ENCODE peak calls at places on chromosome 9, in six cellular contexts. L, K, W, S, T and X are unnamed samples.

GRCh38 chr9:86809151-86809550 is 138.2 kb downstream of the GAS1 start:
- DNase-seq in L (no peak), K (no peak), W (no peak), S (no peak), T (no peak), X (no peak)

GRCh38 chr9:91580136-91580535 is 156.5 kb upstream of the NFIL3 start:
- DNase-seq in L (no peak), K (no peak), W (no peak), S (no peak), T (no peak), X (no peak)

GRCh38 chr9:23683021-23683431 is 143.0 kb downstream of the ELAVL2 start:
- DNase-seq in L (no peak), K (no peak), W (no peak), S (no peak), T (no peak), X (no peak)

GRCh38 chr9:5122542-5122941 is 62.9 kb downstream of the INSL6 start:
- DNase-seq in L (no peak), K (no peak), W (no peak), S (no peak), T (no peak), X (no peak)

GRCh38 chr9:81390802-81391456 is 298.4 kb downstream of the TLE1 start:
- DNase-seq in L (no peak), K (no peak), W (no peak), S (no peak), T (no peak), X (no peak)

GRCh38 chr9:123338710-123339665 is 17.0 kb upstream of the CRB2 start:
- DNase-seq in L (no peak), K (peak; percentile 94), W (peak; percentile 69), S (no peak), T (no peak), X (no peak)

GRCh38 chr9:119998614-119999013 is 581.4 kb downstream of the CDK5RAP2 start:
- DNase-seq in L (no peak), K (no peak), W (no peak), S (no peak), T (no peak), X (no peak)

GRCh38 chr9:22165144-22165543 is 156.0 kb upstream of the CDKN2B start:
- DNase-seq in L (no peak), K (no peak), W (no peak), S (no peak), T (no peak), X (no peak)

GRCh38 chr9:86700601-86701000 is 246.7 kb downstream of the GAS1 start:
- DNase-seq in L (no peak), K (no peak), W (no peak), S (no peak), T (no peak), X (no peak)

GRCh38 chr9:131300444-131300843 is 10.9 kb downstream of the PLPP7 start:
- DNase-seq in L (no peak), K (no peak), W (no peak), S (no peak), T (no peak), X (no peak)

GRCh38 chr9:99075246-99075912 is 29.5 kb upstream of the TGFBR1 start:
- DNase-seq in L (no peak), K (no peak), W (peak; percentile 90), S (no peak), T (no peak), X (no peak)

GRCh38 chr9:137166242-137167112 is 3.4 kb downstream of the LRRC26 start:
- DNase-seq in L (no peak), K (no peak), W (no peak), S (no peak), T (no peak), X (no peak)

GRCh38 chr9:137168907-137169763 is 716 bp downstream of the LRRC26 start:
- DNase-seq in L (peak; percentile 69), K (no peak), W (no peak), S (peak; percentile 32), T (peak; percentile 89), X (peak; percentile 75)

GRCh38 chr9:137167113-137167751 is 2.6 kb downstream of the LRRC26 start:
- DNase-seq in L (no peak), K (no peak), W (peak; percentile 41), S (no peak), T (no peak), X (no peak)

GRCh38 chr9:137168575-137168906 is 1.3 kb downstream of the LRRC26 start:
- DNase-seq in L (no peak), K (no peak), W (no peak), S (no peak), T (peak; percentile 64), X (no peak)

DNA sequence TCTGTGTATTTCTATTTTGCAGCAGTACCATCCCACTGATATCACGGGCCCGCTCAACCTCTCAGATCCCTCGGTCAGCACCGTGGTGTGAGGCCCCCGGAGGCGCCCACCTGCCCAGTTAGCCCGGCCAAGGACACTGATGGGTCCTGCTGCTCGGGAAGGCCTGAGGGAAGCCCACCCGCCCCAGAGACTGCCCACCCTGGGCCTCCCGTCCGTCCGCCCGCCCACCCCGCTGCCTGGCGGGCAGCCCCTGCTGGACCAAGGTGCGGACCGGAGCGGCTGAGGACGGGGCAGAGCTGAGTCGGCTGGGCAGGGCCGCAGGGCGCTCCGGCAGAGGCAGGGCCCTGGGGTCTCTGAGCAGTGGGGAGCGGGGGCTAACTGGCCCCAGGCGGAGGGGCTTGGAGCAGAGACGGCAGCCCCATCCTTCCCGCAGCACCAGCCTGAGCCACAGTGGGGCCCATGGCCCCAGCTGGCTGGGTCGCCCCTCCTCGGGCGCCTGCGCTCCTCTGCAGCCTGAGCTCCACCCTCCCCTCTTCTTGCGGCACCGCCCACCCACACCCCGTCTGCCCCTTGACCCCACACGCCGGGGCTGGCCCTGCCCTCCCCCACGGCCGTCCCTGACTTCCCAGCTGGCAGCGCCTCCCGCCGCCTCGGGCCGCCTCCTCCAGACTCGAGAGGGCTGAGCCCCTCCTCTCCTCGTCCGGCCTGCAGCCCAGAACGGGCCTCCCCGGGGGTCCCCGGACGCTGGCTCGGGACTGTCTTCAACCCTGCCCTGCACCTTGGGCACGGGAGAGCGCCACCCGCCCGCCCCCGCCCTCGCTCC is 1.9 kb downstream of the LRRC26 start:
- DNase-seq in L (no peak), K (no peak), W (peak; percentile 69), S (no peak), T (peak; percentile 73), X (no peak)
- TF ChIP-seq POLR2A in L (no peak), K (no peak), W (no peak), S (no peak), T (no peak), X (no peak)

GRCh38 chr9:134315716-134316443 is 10.4 kb upstream of the RXRA start:
- DNase-seq in L (no peak), K (no peak), W (no peak), S (no peak), T (no peak), X (no peak)
- TF ChIP-seq POLR2AphosphoS5 in L (no peak), K (no peak), W (no peak), S (no peak), T (no peak), X (no peak)

DNA sequence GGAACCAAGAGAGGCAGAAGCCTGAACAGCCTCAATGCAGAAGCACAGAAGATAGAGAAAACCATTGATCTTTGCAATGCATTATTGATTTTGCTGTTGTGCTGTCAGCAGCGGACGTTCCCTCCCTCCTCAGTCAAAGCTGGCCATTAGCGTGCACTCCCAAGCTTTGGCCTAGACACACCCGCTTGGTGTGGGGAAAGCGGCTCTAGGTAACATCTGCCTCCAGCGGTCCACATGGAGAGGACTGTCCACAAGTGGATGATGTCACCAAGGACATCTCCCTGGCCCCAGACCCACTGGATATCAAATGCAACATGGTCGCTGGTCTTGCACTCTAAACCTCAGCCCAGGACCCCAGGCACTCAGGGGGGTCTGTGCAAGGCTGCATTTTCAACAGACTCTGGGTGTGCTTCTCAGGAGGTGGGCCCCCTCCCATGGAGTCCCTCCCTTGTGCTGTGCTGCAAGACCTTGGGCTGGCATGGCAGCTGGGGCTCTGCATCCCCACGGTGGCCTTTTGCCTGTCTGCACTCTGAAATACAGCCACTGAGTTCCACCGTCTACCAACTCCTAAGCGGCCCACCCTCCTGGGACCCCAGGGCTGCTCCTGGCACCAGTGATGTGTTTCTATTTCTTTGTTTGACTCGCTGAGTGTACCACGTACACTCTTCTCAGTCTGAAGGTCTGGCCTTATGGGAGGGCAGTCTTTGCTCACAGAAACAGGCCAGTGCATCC is 1.9 kb downstream of the SEMA4D start:
- DNase-seq in L (no peak), K (no peak), W (no peak), S (no peak), T (no peak), X (no peak)
- TF ChIP-seq TAF1 in L (no peak), K (no peak), W (no peak), S (no peak), T (no peak), X (no peak)

GRCh38 chr9:136118367-136119258 is at the start of gene TMEM250:
- DNase-seq in L (peak; percentile 95), K (peak; percentile 92), W (peak; percentile 98), S (peak; percentile 92), T (peak; percentile 94), X (peak; percentile 96)
- TF ChIP-seq POLR2A in L (peak; percentile 64), K (no peak), W (peak; percentile 85), S (peak; percentile 63), T (no peak), X (peak; percentile 74)

GRCh38 chr9:106333487-106333886 is 529.5 kb upstream of the ZNF462 start:
- DNase-seq in L (no peak), K (no peak), W (no peak), S (no peak), T (no peak), X (no peak)
- TF ChIP-seq POLR2AphosphoS5 in L (no peak), K (no peak), W (no peak), S (no peak), T (no peak), X (no peak)

GRCh38 chr9:129853614-129854013 is 18.4 kb downstream of the USP20 start:
- DNase-seq in L (no peak), K (no peak), W (no peak), S (no peak), T (no peak), X (no peak)
- TF ChIP-seq TAF1 in L (no peak), K (no peak), W (no peak), S (no peak), T (no peak), X (no peak)

DNA sequence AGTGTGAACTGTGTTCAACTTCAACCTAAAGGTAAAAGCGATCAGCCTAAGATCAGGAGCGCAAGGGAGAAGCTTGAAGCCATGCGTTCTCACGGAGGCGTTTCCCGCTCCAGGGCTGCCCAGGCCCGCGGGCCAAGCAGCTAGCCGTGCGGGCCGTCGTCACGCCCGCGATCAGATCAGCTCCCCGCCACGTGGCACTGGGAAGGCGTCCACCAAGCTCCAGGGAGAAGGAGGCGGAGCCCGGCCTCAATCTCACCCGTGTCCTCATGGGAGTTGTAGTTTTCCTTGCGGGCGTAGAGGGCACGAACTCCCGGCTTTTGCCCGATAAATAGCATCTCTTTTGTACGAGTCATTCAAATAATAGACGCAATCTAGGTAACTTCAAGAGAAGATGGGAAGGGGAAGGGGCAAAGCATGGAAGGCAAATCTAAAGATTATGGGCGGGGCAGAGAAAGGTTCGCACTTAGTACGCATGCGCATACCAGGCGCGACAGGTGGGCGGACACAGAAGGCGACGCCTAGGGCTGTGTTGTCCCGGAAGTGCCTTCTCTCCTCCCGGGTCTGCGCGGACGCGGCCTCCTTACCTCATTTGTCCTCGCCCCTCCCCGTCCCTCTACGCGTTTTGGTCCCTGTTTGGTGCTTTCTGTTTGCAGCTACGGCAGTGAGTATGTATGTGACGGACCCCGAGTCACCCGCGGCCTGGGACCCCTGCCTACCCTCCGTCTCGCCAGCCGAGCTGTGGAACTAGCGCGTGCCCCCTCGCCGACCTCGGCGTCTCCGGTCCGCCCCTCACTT is 40.8 kb upstream of the ZCCHC7 start:
- DNase-seq in L (peak; percentile 71), K (peak; percentile 93), W (peak; percentile 88), S (peak; percentile 91), T (peak; percentile 90), X (peak; percentile 79)
- TF ChIP-seq POLR2A in L (peak; percentile 87), K (peak; percentile 89), W (peak; percentile 81), S (peak; percentile 80), T (no peak), X (peak; percentile 82)